ENCODE peak calls at places on chromosomes 3 and 15, in seven cellular contexts. S, K, P, Z, E, A and O are unnamed samples.

GRCh38 chr15:40852529-40852928 is 8.7 kb downstream of the SPINT1 start:
- DNase-seq in Z (no peak), K (no peak), S (no peak), P (no peak), A (no peak), E (no peak), O (no peak)

GRCh38 chr15:39709941-39710340 is 72.7 kb downstream of the FSIP1 start:
- DNase-seq in E (no peak), P (no peak), Z (no peak), S (no peak), A (no peak), K (no peak), O (no peak)

GRCh38 chr3:18424213-18424861 is 802 bp downstream of the SATB1 start:
- DNase-seq in K (no peak), Z (peak; percentile 12), A (no peak), S (peak; percentile 50), P (no peak), E (no peak), O (no peak)

GRCh38 chr15:88627463-88627862 is 6.3 kb downstream of the AEN start:
- DNase-seq in E (no peak), Z (no peak), A (no peak), S (no peak), K (no peak), P (no peak), O (no peak)

GRCh38 chr3:13283877-13284264 is 136.3 kb downstream of the NUP210 start:
- DNase-seq in Z (no peak), A (no peak), S (no peak), K (no peak), E (no peak), P (no peak), O (no peak)

GRCh38 chr3:174193559-174193958 is 665.6 kb upstream of the NAALADL2 start:
- DNase-seq in K (no peak), E (no peak), Z (no peak), A (no peak), P (no peak), S (no peak), O (no peak)

GRCh38 chr15:44726568-44727461 is 9.5 kb upstream of the TRIM69 start:
- DNase-seq in S (no peak), E (no peak), P (no peak), K (no peak), A (peak; percentile 59), Z (peak; percentile 82), O (peak; percentile 84)

GRCh38 chr3:76044601-76045600 is 259.6 kb upstream of the ZNF717 start:
- DNase-seq in Z (peak; percentile 74), E (no peak), S (no peak), P (peak; percentile 24), A (peak; percentile 13), K (peak; percentile 0), O (peak; percentile 54)

GRCh38 chr15:82646250-82647044 is 716 bp downstream of the CPEB1 start:
- DNase-seq in S (no peak), K (no peak), P (no peak), E (peak; percentile 9), Z (peak; percentile 16), A (no peak), O (no peak)

GRCh38 chr15:59553879-59554735 is 57.5 kb upstream of the GCNT3 start:
- DNase-seq in K (no peak), P (no peak), E (no peak), A (no peak), Z (peak; percentile 54), S (no peak), O (no peak)

GRCh38 chr15:60391722-60392340 is 6.0 kb downstream of the ANXA2 start:
- DNase-seq in K (no peak), P (no peak), E (no peak), A (no peak), S (no peak), Z (no peak), O (no peak)

GRCh38 chr3:54427951-54428871 is 305.9 kb downstream of the CACNA2D3 start:
- DNase-seq in K (peak; percentile 3), A (peak; percentile 39), S (no peak), E (peak; percentile 13), P (no peak), Z (peak; percentile 80), O (peak; percentile 65)